ENCODE peak calls at places on chromosomes 6 and 20, in seven cellular contexts. E is astrocyte of the spinal cord, F is breast epithelium, Q is astrocyte, Y is PC-9, D is mammary epithelial cell, P is fibroblast of the aortic adventitia. K is an unnamed sample.

GRCh38 chr6:158867381-158868121 is 48.4 kb upstream of the EZR start:
- DNase-seq in Q (no peak), E (no peak), F (no peak), Y (no peak), P (no peak), D (peak), K (no peak)

GRCh38 chr6:117919775-117920492 is 12.9 kb downstream of the SLC35F1 start:
- DNase-seq in D (no peak), Y (no peak), P (no peak), E (no peak), Q (no peak), F (no peak), K (no peak)

GRCh38 chr6:165817771-165818170 is 154.7 kb upstream of the PDE10A start:
- DNase-seq in D (no peak), P (no peak), Y (no peak), Q (no peak), E (no peak), F (no peak), K (no peak)

GRCh38 chr20:48535556-48535955 is 292.2 kb downstream of the PREX1 start:
- DNase-seq in D (no peak), P (no peak), E (no peak), F (no peak), Q (no peak), Y (no peak), K (no peak)

GRCh38 chr20:62368629-62369507 is 1.8 kb upstream of the LAMA5 start:
- DNase-seq in P (peak), E (peak), Y (peak), D (peak), Q (no peak), F (no peak), K (no peak)

GRCh38 chr6:40907198-40907701 is 131.8 kb downstream of the UNC5CL start:
- DNase-seq in F (peak), Q (peak), D (peak), E (peak), Y (peak), P (peak), K (no peak)

GRCh38 chr20:16158976-16159286 is 414.3 kb downstream of the KIF16B start:
- DNase-seq in Y (no peak), P (no peak), Q (no peak), D (no peak), F (no peak), E (no peak), K (no peak)

GRCh38 chr20:41443667-41444066 is 77.0 kb upstream of the EMILIN3 start:
- DNase-seq in Q (no peak), D (no peak), F (no peak), E (no peak), P (no peak), Y (no peak), K (no peak)

GRCh38 chr6:90068264-90068663 is 174.0 kb downstream of the GJA10 start:
- DNase-seq in D (peak), Q (peak), E (peak), Y (no peak), F (no peak), P (no peak), K (peak)

GRCh38 chr6:14472964-14473363 is 355.4 kb downstream of the CD83 start:
- DNase-seq in P (no peak), F (no peak), Y (no peak), Q (no peak), E (peak), D (no peak), K (peak)

GRCh38 chr20:34604980-34605788 is 46.7 kb downstream of the MAP1LC3A start:
- DNase-seq in Q (peak), F (no peak), P (peak), E (peak), Y (no peak), D (no peak), K (peak)

GRCh38 chr20:49615401-49616153 is 47.6 kb upstream of the PTGIS start:
- DNase-seq in P (no peak), E (no peak), F (no peak), D (no peak), Q (no peak), Y (peak), K (no peak)

GRCh38 chr20:3231889-3232588 is 7.0 kb downstream of the SLC4A11 start:
- DNase-seq in D (no peak), E (no peak), P (no peak), F (no peak), Y (no peak), Q (no peak), K (no peak)

GRCh38 chr6:45327956-45328522 is at the start of gene RUNX2:
- DNase-seq in E (peak), Y (no peak), P (peak), Q (peak), D (peak), F (no peak), K (peak)

GRCh38 chr6:107868867-107869611 is 44.9 kb upstream of the SCML4 start:
- DNase-seq in F (no peak), E (no peak), Y (no peak), P (no peak), D (no peak), Q (no peak), K (no peak)

GRCh38 chr6:22409487-22409886 is 112.7 kb upstream of the PRL start:
- DNase-seq in F (no peak), Q (no peak), P (peak), E (no peak), D (no peak), Y (no peak), K (no peak)

GRCh38 chr20:10898555-10898954 is 224.8 kb upstream of the JAG1 start:
- DNase-seq in Y (no peak), P (peak), D (peak), E (no peak), Q (no peak), F (no peak), K (peak)

GRCh38 chr20:440148-440547 is 22.2 kb downstream of the TBC1D20 start:
- DNase-seq in D (peak), F (no peak), Q (no peak), P (no peak), E (no peak), Y (no peak), K (no peak)

GRCh38 chr6:148709577-148709976 is 37.3 kb upstream of the UST start:
- DNase-seq in D (no peak), Q (no peak), E (no peak), F (no peak), P (peak), Y (no peak), K (no peak)

GRCh38 chr20:49247169-49247734 is 28.0 kb downstream of the DDX27 start:
- DNase-seq in Q (no peak), P (no peak), F (no peak), Y (no peak), D (no peak), E (no peak), K (no peak)

GRCh38 chr6:144158133-144158532 is 7.8 kb downstream of the STX11 start:
- DNase-seq in D (peak), E (peak), Y (peak), P (peak), Q (peak), F (peak), K (peak)

GRCh38 chr6:36875250-36875633 is 639 bp upstream of the PPIL1 start:
- DNase-seq in P (no peak), F (no peak), Y (no peak), D (no peak), Q (no peak), E (no peak), K (no peak)

GRCh38 chr6:23245559-23245958 is 676.2 kb downstream of the HDGFL1 start:
- DNase-seq in D (no peak), E (peak), P (peak), Q (peak), F (no peak), Y (no peak), K (peak)

GRCh38 chr20:58514321-58515239 is 619 bp downstream of the APCDD1L start:
- DNase-seq in P (peak), Q (peak), D (peak), E (peak), F (no peak), Y (no peak), K (peak)

GRCh38 chr6:80173411-80173810 is 66.9 kb downstream of the BCKDHB start:
- DNase-seq in F (no peak), P (peak), Y (no peak), D (no peak), E (no peak), Q (no peak), K (no peak)

GRCh38 chr6:143949962-143950361 is 58.1 kb downstream of the PLAGL1 start:
- DNase-seq in E (no peak), Y (no peak), D (no peak), P (no peak), Q (no peak), F (no peak), K (no peak)

GRCh38 chr6:348860-349396 is 42.6 kb upstream of the IRF4 start:
- DNase-seq in Q (no peak), E (no peak), Y (no peak), D (no peak), P (no peak), F (no peak), K (no peak)

DNA sequence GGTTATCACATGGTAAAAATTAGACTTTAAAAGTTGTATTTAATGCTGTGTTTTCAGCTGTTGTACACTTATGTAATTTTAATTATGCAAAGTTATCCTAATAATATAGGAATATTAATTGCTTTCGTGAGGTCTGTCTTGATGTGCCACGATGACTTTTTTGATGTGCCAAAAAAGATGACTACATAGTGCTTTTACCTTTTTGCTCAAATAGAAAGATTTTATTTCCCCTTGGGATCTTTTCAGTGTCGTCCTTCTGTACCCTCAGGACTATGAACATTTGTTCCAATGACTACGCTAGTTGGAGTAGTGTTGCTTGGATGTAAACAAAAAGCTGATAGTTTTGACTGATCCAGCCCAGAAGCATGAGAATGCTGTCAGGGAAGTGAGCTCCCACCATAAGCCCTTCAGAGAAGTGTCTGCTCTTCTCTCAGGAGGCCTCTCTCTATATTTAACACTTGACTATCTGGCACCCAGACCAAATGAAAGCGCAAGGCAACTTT is 1.2 kb upstream of the CD164 start:
- DNase-seq in D (no peak), P (no peak), E (no peak), F (no peak), Q (no peak), Y (no peak), K (no peak)
- TF ChIP-seq CTCF in D (no peak), P (no peak), E (no peak), F (no peak), Q (no peak), Y (peak), K (no peak)

GRCh38 chr6:11413728-11414127 is 123.8 kb upstream of the TMEM170B start:
- DNase-seq in F (no peak), Q (peak), Y (no peak), D (peak), P (no peak), E (peak), K (peak)

GRCh38 chr6:11412011-11412424 is 125.5 kb upstream of the TMEM170B start:
- DNase-seq in F (no peak), E (peak), Y (no peak), Q (no peak), P (peak), D (no peak), K (peak)

GRCh38 chr6:11414564-11414963 is 123.0 kb upstream of the TMEM170B start:
- DNase-seq in F (peak), E (no peak), Q (no peak), Y (peak), P (no peak), D (peak), K (peak)

GRCh38 chr6:11412616-11413015 is 124.9 kb upstream of the TMEM170B start:
- DNase-seq in P (no peak), Q (no peak), Y (no peak), D (no peak), F (no peak), E (no peak), K (no peak)

DNA sequence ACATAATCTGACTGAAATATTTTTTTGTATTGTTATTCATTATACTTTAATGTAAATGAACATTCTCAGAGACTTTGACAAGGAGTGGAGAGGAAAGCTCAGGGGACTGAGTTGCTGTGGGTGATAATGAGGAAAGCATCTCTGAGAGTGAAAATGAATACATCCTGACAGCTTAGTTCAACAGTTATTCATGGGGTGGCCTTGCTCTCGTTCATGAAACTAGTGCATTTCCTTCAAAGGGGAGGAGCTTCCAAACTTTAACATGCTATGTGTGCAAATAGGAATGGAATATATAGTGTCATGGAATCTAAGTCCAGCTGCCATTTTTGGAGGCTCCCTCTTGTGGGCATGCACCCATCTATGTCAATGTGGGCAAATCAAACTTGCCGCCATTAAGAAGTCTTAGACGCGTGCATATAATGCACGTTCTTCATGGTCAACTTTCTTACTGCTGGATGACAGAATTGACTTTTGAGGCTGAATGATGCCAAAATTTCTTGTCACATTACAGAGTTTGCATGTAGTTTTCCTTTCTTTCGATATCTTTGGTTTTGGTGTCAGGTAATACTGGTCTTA is 124.3 kb upstream of the TMEM170B start:
- DNase-seq in D (no peak), P (no peak), E (no peak), Y (no peak), F (no peak), Q (no peak), K (no peak)
- H3K4me3 ChIP-seq in D (no peak), P (no peak), E (no peak), Y (no peak), F (no peak), Q (no peak), K (no peak)

DNA sequence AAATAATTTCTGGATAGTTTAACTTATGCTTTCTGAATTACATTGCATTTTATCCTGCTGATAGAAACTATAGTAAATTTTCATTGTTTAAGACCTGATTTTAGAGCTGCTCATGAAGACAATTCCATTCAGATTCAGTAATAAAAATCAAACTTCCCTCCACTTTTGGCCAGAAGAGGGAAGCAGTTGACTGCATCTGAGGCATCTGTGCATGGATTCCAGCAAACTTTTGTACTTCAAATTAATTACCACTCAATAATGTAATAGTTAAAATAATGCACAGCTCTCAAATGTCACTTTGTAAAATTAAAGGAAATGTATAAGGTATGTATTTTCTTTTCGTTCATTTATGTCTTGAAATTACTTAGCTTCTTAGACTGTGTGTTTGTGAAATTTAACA is 64.2 kb upstream of the SLC35B3 start:
- DNase-seq in F (no peak), E (no peak), Y (peak), P (peak), D (peak), Q (no peak), K (peak)
- TF ChIP-seq CTCF in F (no peak), E (peak), Y (peak), P (peak), D (peak), Q (peak), K (peak)

GRCh38 chr20:6053776-6054688 is at the start of gene LRRN4:
- DNase-seq in E (no peak), Y (peak), D (peak), P (peak), F (no peak), Q (peak), K (no peak)
- H3K4me3 ChIP-seq in E (no peak), Y (peak), D (no peak), P (no peak), F (no peak), Q (no peak), K (no peak)

DNA sequence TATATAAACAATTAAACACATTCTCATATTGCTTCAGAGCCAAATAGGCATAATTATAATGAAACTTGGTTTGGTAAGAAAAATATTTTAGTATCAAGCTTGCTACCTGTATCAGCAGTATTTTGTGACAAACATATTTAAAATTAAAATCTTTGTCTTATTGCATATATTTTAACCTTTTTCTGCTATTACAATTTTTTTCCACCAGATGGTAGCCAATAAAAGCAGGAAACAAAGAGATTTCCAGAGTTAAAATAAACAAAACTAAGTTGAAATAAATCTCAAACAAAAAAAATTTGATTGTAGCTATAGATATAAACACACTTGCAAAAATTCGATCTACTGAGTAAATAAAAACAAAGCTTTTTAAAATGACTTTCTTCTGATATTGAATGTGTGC is 491.3 kb upstream of the GJE1 start:
- DNase-seq in P (peak), D (no peak), E (no peak), Y (no peak), F (no peak), Q (no peak), K (peak)
- TF ChIP-seq CTCF in P (peak), D (peak), E (no peak), Y (peak), F (no peak), Q (no peak), K (peak)

GRCh38 chr20:53639647-53640440 is 46.2 kb upstream of the ZNF217 start:
- DNase-seq in P (no peak), E (no peak), F (no peak), Q (no peak), Y (no peak), D (no peak), K (no peak)

GRCh38 chr20:53645582-53645897 is 51.9 kb upstream of the ZNF217 start:
- DNase-seq in D (no peak), P (no peak), Q (no peak), E (no peak), Y (no peak), F (no peak), K (no peak)

GRCh38 chr20:53639128-53639527 is 45.5 kb upstream of the ZNF217 start:
- DNase-seq in Q (no peak), P (no peak), Y (no peak), F (no peak), E (no peak), D (no peak), K (no peak)

GRCh38 chr20:53643031-53643832 is 49.6 kb upstream of the ZNF217 start:
- DNase-seq in Q (peak), Y (peak), D (peak), E (peak), F (no peak), P (peak), K (peak)

GRCh38 chr20:53642196-53643030 is 48.8 kb upstream of the ZNF217 start:
- DNase-seq in Y (peak), P (peak), D (peak), E (peak), Q (peak), F (peak), K (peak)
- H3K4me3 ChIP-seq in Y (peak), P (no peak), D (no peak), E (no peak), Q (no peak), F (no peak), K (no peak)

GRCh38 chr6:3943373-3943772 is 94.2 kb downstream of the FAM50B start:
- DNase-seq in Y (no peak), E (peak), P (peak), F (no peak), Q (no peak), D (no peak), K (peak)

GRCh38 chr6:3938715-3939376 is 89.7 kb downstream of the FAM50B start:
- DNase-seq in P (no peak), D (no peak), Q (no peak), Y (no peak), F (no peak), E (no peak), K (no peak)

GRCh38 chr6:3940703-3941102 is 91.5 kb downstream of the FAM50B start:
- DNase-seq in Y (no peak), Q (no peak), P (no peak), F (no peak), E (no peak), D (no peak), K (no peak)

GRCh38 chr6:3939559-3939958 is 90.4 kb downstream of the FAM50B start:
- DNase-seq in Y (no peak), Q (no peak), P (no peak), F (no peak), E (no peak), D (no peak), K (no peak)

DNA sequence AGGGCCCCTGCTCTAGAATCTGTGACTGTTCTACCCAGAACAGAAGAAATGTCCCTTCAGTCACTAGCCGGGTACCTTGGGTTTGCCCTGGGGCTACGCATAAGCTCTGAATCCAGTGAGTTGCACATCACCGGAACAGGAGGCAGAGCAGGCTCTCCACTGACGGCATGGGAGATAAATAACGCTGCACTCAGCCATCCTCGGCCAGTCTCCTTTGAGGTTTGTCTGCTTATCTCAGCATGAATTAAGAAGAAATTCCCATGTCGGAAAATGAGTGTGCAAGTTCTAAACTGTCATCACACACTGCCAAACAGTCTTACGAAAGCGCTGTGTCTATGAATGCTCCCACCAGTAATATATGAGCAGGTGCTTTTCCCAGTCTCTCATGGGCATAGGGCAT is 90.8 kb downstream of the FAM50B start:
- DNase-seq in F (no peak), D (no peak), Y (no peak), E (no peak), P (peak), Q (no peak), K (peak)
- TF ChIP-seq CTCF in F (no peak), D (no peak), Y (no peak), E (no peak), P (no peak), Q (no peak), K (no peak)

DNA sequence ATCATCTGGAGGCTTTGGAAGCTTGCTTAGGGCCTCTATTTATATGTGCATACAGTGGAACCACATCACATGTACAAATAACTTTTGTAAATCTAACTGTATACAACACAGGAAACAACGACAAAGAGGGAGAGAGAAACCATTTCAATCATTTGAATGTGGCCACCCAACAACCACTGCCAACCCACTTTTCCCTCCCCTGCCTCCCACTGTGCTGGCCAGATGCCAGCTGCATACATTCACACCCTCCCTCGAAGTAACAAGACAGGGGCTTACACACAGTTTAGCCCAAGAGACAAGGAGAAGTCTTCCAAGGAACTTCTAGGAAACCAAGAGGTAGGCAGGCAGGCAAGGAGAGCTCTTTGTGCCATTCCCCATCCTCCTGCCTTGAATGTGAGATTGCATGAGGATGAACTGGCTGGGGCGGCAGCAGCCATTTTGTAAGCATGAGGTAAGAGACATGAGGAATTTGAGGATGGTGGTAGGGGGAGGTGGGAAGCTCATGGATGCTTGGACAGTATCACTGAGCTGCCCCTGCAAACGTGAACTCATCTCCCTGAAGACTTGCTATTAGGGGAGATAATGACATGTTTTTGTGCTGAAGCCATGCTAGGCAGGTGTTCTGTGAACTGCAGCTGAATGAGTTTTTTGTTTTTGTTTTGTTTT is 18.2 kb downstream of the BMP7 start:
- DNase-seq in E (no peak), F (no peak), D (no peak), Q (no peak), Y (no peak), P (no peak), K (no peak)
- H3K4me3 ChIP-seq in E (no peak), F (no peak), D (no peak), Q (no peak), Y (no peak), P (no peak), K (no peak)

K was measured in choroid plexus epithelial cell.